ENCODE peak calls at places on chromosomes 3 and 15, in seven cellular contexts. Q is mesendoderm, V is H9, T is neuronal stem cell, D is IMR-90, M is H1, X is trophoblast cell. L is an unnamed sample.

GRCh38 chr3:159189994-159190669 is 388.3 kb downstream of the MFSD1 start:
- DNase-seq in Q (no peak), V (no peak), T (no peak), D (no peak), M (no peak), X (no peak), L (peak; percentile 60)

GRCh38 chr3:41060106-41060505 is 139.2 kb upstream of the CTNNB1 start:
- DNase-seq in Q (no peak), V (no peak), T (no peak), D (no peak), M (no peak), X (no peak), L (no peak)

GRCh38 chr3:4306860-4307259 is 3.7 kb downstream of the SETMAR start:
- DNase-seq in Q (no peak), V (no peak), T (no peak), D (peak; percentile 6), M (no peak), X (no peak), L (no peak)

GRCh38 chr3:31013843-31014242 is 119.4 kb upstream of the GADL1 start:
- DNase-seq in Q (no peak), V (no peak), T (no peak), D (no peak), M (no peak), X (no peak), L (no peak)

GRCh38 chr3:129345281-129345680 is 66.6 kb downstream of the HMCES start:
- DNase-seq in Q (no peak), V (no peak), T (no peak), D (no peak), M (no peak), X (no peak), L (no peak)

GRCh38 chr15:85007741-85008140 is 26.1 kb downstream of the PDE8A start:
- DNase-seq in Q (no peak), V (no peak), T (no peak), D (no peak), M (no peak), X (no peak), L (no peak)

GRCh38 chr15:43118276-43118675 is 12.4 kb upstream of the UBR1 start:
- DNase-seq in Q (no peak), V (no peak), T (no peak), D (no peak), M (no peak), X (no peak), L (no peak)

GRCh38 chr3:15630646-15631350 is 29.3 kb downstream of the BTD start:
- DNase-seq in Q (peak; percentile 87), V (no peak), T (no peak), D (peak; percentile 87), M (no peak), X (peak; percentile 55), L (peak; percentile 83)

GRCh38 chr3:23170306-23170705 is 32.8 kb upstream of the UBE2E2 start:
- DNase-seq in Q (no peak), V (no peak), T (no peak), D (peak; percentile 77), M (no peak), X (no peak), L (no peak)

GRCh38 chr3:57179580-57180410 is 14.6 kb upstream of the IL17RD start:
- DNase-seq in Q (peak; percentile 59), V (no peak), T (no peak), D (peak; percentile 26), M (no peak), X (no peak), L (peak; percentile 33)

GRCh38 chr15:35533130-35534110 is 12.5 kb downstream of the DPH6 start:
- DNase-seq in Q (no peak), V (no peak), T (no peak), D (peak; percentile 85), M (no peak), X (no peak), L (peak; percentile 24)

GRCh38 chr3:44318929-44319328 is 19.6 kb upstream of the TCAIM start:
- DNase-seq in Q (peak; percentile 76), V (peak; percentile 76), T (no peak), D (no peak), M (no peak), X (no peak), L (no peak)

GRCh38 chr15:66670698-66671580 is 31.1 kb upstream of the SMAD6 start:
- DNase-seq in Q (peak; percentile 94), V (peak; percentile 94), T (no peak), D (no peak), M (peak; percentile 58), X (peak; percentile 82), L (no peak)

GRCh38 chr3:189710620-189711388 is 79.6 kb downstream of the TP63 start:
- DNase-seq in Q (peak; percentile 67), V (peak; percentile 32), T (no peak), D (peak; percentile 99), M (peak; percentile 25), X (peak; percentile 66), L (peak; percentile 95)

GRCh38 chr15:38698215-38698614 is 133.6 kb upstream of the RASGRP1 start:
- DNase-seq in Q (no peak), V (no peak), T (no peak), D (no peak), M (no peak), X (no peak), L (no peak)

GRCh38 chr3:157159037-157159761 is 748 bp downstream of the CCNL1 start:
- DNase-seq in Q (peak; percentile 77), V (peak; percentile 54), T (peak; percentile 49), D (peak; percentile 37), M (no peak), X (peak; percentile 50), L (no peak)

GRCh38 chr3:179452166-179452544 is 885 bp upstream of the GNB4 start:
- DNase-seq in Q (peak; percentile 43), V (no peak), T (no peak), D (peak; percentile 83), M (no peak), X (no peak), L (peak; percentile 88)

DNA sequence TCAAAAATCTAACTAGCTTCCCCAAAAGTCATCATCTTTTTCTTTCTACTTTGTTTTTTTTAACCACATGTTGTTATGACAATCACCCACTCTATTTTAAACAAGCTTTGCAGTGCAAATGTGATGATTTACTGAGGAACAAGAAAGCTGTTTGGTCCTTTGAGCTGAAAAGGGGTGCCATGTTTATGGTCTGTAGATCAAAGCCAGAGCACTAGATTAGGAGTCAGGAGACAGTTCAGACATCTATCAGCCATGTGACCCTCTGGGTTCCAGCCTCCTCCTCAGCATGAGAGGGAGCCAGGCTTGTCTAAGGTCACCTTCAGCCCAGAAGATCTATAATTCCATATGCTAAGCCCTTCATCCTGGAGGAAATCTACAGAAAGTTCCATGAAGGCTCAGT is 65.9 kb downstream of the RPL22L1 start:
- DNase-seq in Q (no peak), V (no peak), T (no peak), D (peak; percentile 28), M (no peak), X (no peak), L (peak; percentile 20)
- H3K27ac ChIP-seq in Q (peak overlapping the region; percentile 67), V (no peak overlapping the region), T (no peak overlapping the region), D (peak overlapping the region; percentile 94), M (no peak overlapping the region), X (no peak overlapping the region), L (no peak overlapping the region)

DNA sequence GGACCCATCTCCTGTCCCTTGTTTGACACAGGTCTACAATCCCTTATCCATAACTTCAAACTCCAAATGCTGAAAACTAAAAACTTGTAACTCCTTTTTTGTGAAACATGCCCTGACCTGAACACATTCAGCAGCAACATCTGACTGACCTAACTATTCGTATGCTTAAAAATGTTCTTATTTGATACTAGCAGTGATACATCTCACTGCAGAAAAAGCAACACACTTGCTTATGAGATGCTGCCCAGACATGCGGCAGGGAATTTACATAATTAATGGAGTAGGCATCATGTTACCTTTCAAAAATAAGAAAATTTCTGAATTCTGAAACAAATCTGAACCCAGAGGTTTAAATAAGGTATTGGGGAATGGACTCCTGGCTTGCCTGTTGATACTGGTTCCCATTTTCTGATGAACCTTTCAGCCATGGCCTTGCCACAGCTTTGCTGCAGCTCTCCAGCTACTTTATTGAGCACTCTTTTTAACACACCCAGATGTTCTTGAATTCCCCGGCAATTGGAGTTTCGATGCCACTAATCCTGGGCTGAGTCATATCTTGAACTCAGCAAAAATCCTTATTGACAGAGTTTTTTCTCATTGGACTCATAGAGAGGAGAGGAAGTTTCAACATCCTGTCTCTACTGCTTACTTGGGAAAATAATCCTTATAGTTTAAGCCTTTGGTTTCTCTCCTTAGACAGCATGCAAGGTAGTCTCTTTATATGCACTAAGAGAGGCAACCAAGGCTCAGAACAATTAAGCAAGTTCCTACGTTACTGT is 296.6 kb upstream of the LMCD1 start:
- DNase-seq in Q (no peak), V (no peak), T (no peak), D (no peak), M (no peak), X (no peak), L (peak; percentile 77)
- H4K8ac ChIP-seq in Q (no peak overlapping the region), V (no peak overlapping the region), T (no peak overlapping the region), D (no peak overlapping the region), M (no peak overlapping the region), X (no peak overlapping the region), L (peak overlapping the region; percentile 75)

GRCh38 chr3:38131621-38132369 is 5.1 kb downstream of the ACAA1 start:
- DNase-seq in Q (peak; percentile 74), V (peak; percentile 73), T (peak; percentile 54), D (peak; percentile 31), M (no peak), X (no peak), L (peak; percentile 41)

GRCh38 chr3:38130631-38131065 is 6.3 kb downstream of the ACAA1 start:
- DNase-seq in Q (no peak), V (no peak), T (no peak), D (no peak), M (no peak), X (no peak), L (no peak)

GRCh38 chr3:38133557-38134405 is 3.1 kb downstream of the ACAA1 start:
- DNase-seq in Q (peak; percentile 60), V (no peak), T (no peak), D (no peak), M (no peak), X (no peak), L (no peak)

GRCh38 chr3:38130219-38130618 is 6.7 kb downstream of the ACAA1 start:
- DNase-seq in Q (no peak), V (no peak), T (no peak), D (no peak), M (no peak), X (no peak), L (no peak)

GRCh38 chr3:38133209-38133556 is 3.7 kb downstream of the ACAA1 start:
- DNase-seq in Q (no peak), V (no peak), T (no peak), D (no peak), M (no peak), X (no peak), L (no peak)
- H3K18ac ChIP-seq in Q (no peak overlapping the region), V (no peak overlapping the region), T (no peak overlapping the region), D (no peak overlapping the region), M (no peak overlapping the region), X (peak overlapping the region; percentile 5), L (no peak overlapping the region)

GRCh38 chr15:100201376-100202280 is 140.1 kb downstream of the ADAMTS17 start:
- DNase-seq in Q (no peak), V (no peak), T (no peak), D (no peak), M (no peak), X (no peak), L (peak; percentile 1)

GRCh38 chr15:100204211-100204610 is 137.6 kb downstream of the ADAMTS17 start:
- DNase-seq in Q (no peak), V (no peak), T (no peak), D (no peak), M (no peak), X (no peak), L (no peak)

GRCh38 chr15:100200287-100200772 is 141.4 kb downstream of the ADAMTS17 start:
- DNase-seq in Q (no peak), V (no peak), T (no peak), D (no peak), M (no peak), X (no peak), L (no peak)

GRCh38 chr15:100204771-100205170 is 137.0 kb downstream of the ADAMTS17 start:
- DNase-seq in Q (no peak), V (no peak), T (no peak), D (no peak), M (no peak), X (peak; percentile 30), L (no peak)

GRCh38 chr15:100202309-100202943 is 139.3 kb downstream of the ADAMTS17 start:
- DNase-seq in Q (no peak), V (no peak), T (no peak), D (no peak), M (no peak), X (peak; percentile 14), L (no peak)
- H3K27ac ChIP-seq in Q (no peak overlapping the region), V (no peak overlapping the region), T (no peak overlapping the region), D (no peak overlapping the region), M (no peak overlapping the region), X (no peak overlapping the region), L (no peak overlapping the region)